ENCODE peak calls at places on chromosomes 5 and 9, in six cellular contexts. R is aorta, F is fibroblast of lung, J is Panc1, S is left ventricle myocardium inferior, A is GM06990. O is an unnamed sample.
A peak's percentile ranks its signal among the peaks of the same experiment; 100 is the strongest.

GRCh38 chr9:128120741-128121465 is 6.6 kb downstream of the PTGES2 start:
- DNase-seq in S (no peak), A (no peak), R (peak; percentile 41), F (no peak), J (no peak), O (peak; percentile 7)

GRCh38 chr9:111316796-111317195 is 13.2 kb downstream of the OR2K2 start:
- DNase-seq in R (no peak), S (no peak), J (no peak), F (no peak), A (no peak), O (no peak)

GRCh38 chr9:86614871-86615849 is 260.9 kb upstream of the TUT7 start:
- DNase-seq in A (no peak), J (no peak), R (no peak), F (peak; percentile 20), S (no peak), O (peak; percentile 15)

GRCh38 chr9:85202596-85202995 is 533.1 kb downstream of the NTRK2 start:
- DNase-seq in R (no peak), S (no peak), J (no peak), A (no peak), F (peak; percentile 92), O (no peak)

GRCh38 chr9:115204827-115205506 is 87.0 kb upstream of the TNC start:
- DNase-seq in J (no peak), S (no peak), R (no peak), F (peak; percentile 97), A (no peak), O (no peak)

GRCh38 chr9:109519366-109519765 is 21.3 kb upstream of the PTPN3 start:
- DNase-seq in R (no peak), J (no peak), S (no peak), A (no peak), F (no peak), O (no peak)

GRCh38 chr9:133715295-133715865 is 22.8 kb downstream of the SARDH start:
- DNase-seq in A (no peak), R (peak; percentile 53), S (peak; percentile 66), J (no peak), F (peak; percentile 57), O (peak; percentile 72)

GRCh38 chr5:143870871-143871632 is 59.1 kb downstream of the HMHB1 start:
- DNase-seq in J (no peak), R (no peak), S (no peak), F (peak; percentile 69), A (no peak), O (no peak)

GRCh38 chr5:33312631-33313030 is 128.1 kb upstream of the TARS1 start:
- DNase-seq in A (no peak), F (peak; percentile 30), R (no peak), S (no peak), J (no peak), O (no peak)

GRCh38 chr5:113356487-113356886 is 78.3 kb downstream of the TSSK1B start:
- DNase-seq in F (no peak), A (no peak), R (no peak), S (no peak), J (no peak), O (no peak)

GRCh38 chr9:117715411-117715989 is 11.3 kb downstream of the TLR4 start:
- DNase-seq in F (no peak), R (no peak), J (no peak), A (no peak), S (no peak), O (no peak)

GRCh38 chr5:129377504-129377903 is 82.6 kb upstream of the ADAMTS19 start:
- DNase-seq in R (no peak), F (no peak), A (no peak), J (no peak), S (no peak), O (no peak)

GRCh38 chr5:129096382-129096991 is 1.9 kb downstream of the ISOC1 start:
- DNase-seq in F (no peak), J (no peak), R (no peak), S (no peak), A (no peak), O (no peak)

GRCh38 chr5:68381060-68381459 is 165.5 kb downstream of the PIK3R1 start:
- DNase-seq in F (no peak), S (no peak), R (no peak), J (no peak), A (no peak), O (no peak)

GRCh38 chr5:162227075-162227474 is 159.5 kb downstream of the GABRG2 start:
- DNase-seq in S (no peak), R (no peak), F (no peak), J (no peak), A (no peak), O (no peak)

GRCh38 chr5:82597437-82597836 is 319.3 kb upstream of the RPS23 start:
- DNase-seq in S (no peak), R (no peak), J (peak; percentile 7), A (no peak), F (no peak), O (no peak)

GRCh38 chr5:169299651-169300467 is 1.1 kb downstream of the SLIT3 start:
- DNase-seq in F (peak; percentile 37), S (no peak), J (no peak), A (no peak), R (peak; percentile 46), O (no peak)

GRCh38 chr5:169302046-169302445 is 1.1 kb upstream of the SLIT3 start:
- DNase-seq in R (no peak), F (no peak), S (no peak), J (no peak), A (no peak), O (no peak)

GRCh38 chr5:169302491-169303118 is 1.7 kb upstream of the SLIT3 start:
- DNase-seq in A (no peak), J (peak; percentile 69), F (peak; percentile 70), R (peak; percentile 83), S (peak; percentile 61), O (peak; percentile 61)

GRCh38 chr5:169300468-169301385 is at the start of gene SLIT3:
- DNase-seq in R (peak; percentile 90), J (no peak), F (peak; percentile 88), S (peak; percentile 74), A (no peak), O (peak; percentile 72)

GRCh38 chr5:169301386-169301930 is 519 bp upstream of the SLIT3 start:
- DNase-seq in R (peak; percentile 49), S (no peak), F (peak; percentile 23), A (no peak), J (no peak), O (no peak)
- H3K4me3 ChIP-seq in R (no peak overlapping the region), S (peak overlapping the region; percentile 68), F (peak overlapping the region; percentile 41), A (no peak overlapping the region), J (peak overlapping the region; percentile 61), O (peak overlapping the region; percentile 44)

GRCh38 chr5:174793684-174794328 is 69.4 kb downstream of the MSX2 start:
- DNase-seq in S (peak; percentile 47), R (peak; percentile 56), J (peak; percentile 17), A (peak; percentile 67), F (peak; percentile 47), O (peak; percentile 34)

GRCh38 chr5:174790906-174791305 is 66.5 kb downstream of the MSX2 start:
- DNase-seq in A (no peak), F (no peak), S (no peak), J (no peak), R (no peak), O (no peak)

GRCh38 chr5:174794941-174795672 is 70.7 kb downstream of the MSX2 start:
- DNase-seq in S (no peak), F (peak; percentile 76), R (no peak), A (no peak), J (no peak), O (no peak)

GRCh38 chr5:174789596-174789995 is 65.2 kb downstream of the MSX2 start:
- DNase-seq in R (no peak), A (no peak), F (no peak), S (no peak), J (no peak), O (no peak)

GRCh38 chr5:174793076-174793475 is 68.7 kb downstream of the MSX2 start:
- DNase-seq in R (no peak), A (no peak), S (no peak), F (no peak), J (no peak), O (no peak)
- H3K27me3 ChIP-seq in R (no peaks in the 10 kb centered on the region), A (no peaks in the 10 kb centered on the region), S (peaks cover 80% of the 10 kb centered on the region), F (no peaks in the 10 kb centered on the region), J (peaks cover 2% of the 10 kb centered on the region), O (no peaks in the 10 kb centered on the region)

GRCh38 chr9:96762562-96762961 is 15.3 kb downstream of the ZNF510 start:
- DNase-seq in R (no peak), J (no peak), S (no peak), A (no peak), F (no peak), O (no peak)

GRCh38 chr9:96758845-96759673 is 18.8 kb downstream of the ZNF510 start:
- DNase-seq in S (no peak), R (no peak), A (no peak), F (peak; percentile 19), J (no peak), O (no peak)
- H3K36me3 ChIP-seq in S (peaks cover 96% of the 10 kb centered on the region), R (peaks cover 24% of the 10 kb centered on the region), A (peaks cover 3% of the 10 kb centered on the region), F (peaks cover 5% of the 10 kb centered on the region), J (peaks cover 21% of the 10 kb centered on the region), O (peaks cover 65% of the 10 kb centered on the region)

GRCh38 chr9:131528886-131529505 is 2.1 kb downstream of the UCK1 start:
- DNase-seq in F (no peak), J (no peak), R (no peak), S (no peak), A (no peak), O (no peak)

GRCh38 chr9:131529597-131530545 is 1.2 kb downstream of the UCK1 start:
- DNase-seq in F (no peak), R (no peak), J (no peak), S (no peak), A (no peak), O (no peak)

GRCh38 chr9:131530546-131530929 is 525 bp downstream of the UCK1 start:
- DNase-seq in S (peak; percentile 32), J (no peak), F (peak; percentile 18), R (peak; percentile 67), A (no peak), O (no peak)

GRCh38 chr9:131528186-131528585 is 2.9 kb downstream of the UCK1 start:
- DNase-seq in S (no peak), A (no peak), J (no peak), F (no peak), R (no peak), O (no peak)

DNA sequence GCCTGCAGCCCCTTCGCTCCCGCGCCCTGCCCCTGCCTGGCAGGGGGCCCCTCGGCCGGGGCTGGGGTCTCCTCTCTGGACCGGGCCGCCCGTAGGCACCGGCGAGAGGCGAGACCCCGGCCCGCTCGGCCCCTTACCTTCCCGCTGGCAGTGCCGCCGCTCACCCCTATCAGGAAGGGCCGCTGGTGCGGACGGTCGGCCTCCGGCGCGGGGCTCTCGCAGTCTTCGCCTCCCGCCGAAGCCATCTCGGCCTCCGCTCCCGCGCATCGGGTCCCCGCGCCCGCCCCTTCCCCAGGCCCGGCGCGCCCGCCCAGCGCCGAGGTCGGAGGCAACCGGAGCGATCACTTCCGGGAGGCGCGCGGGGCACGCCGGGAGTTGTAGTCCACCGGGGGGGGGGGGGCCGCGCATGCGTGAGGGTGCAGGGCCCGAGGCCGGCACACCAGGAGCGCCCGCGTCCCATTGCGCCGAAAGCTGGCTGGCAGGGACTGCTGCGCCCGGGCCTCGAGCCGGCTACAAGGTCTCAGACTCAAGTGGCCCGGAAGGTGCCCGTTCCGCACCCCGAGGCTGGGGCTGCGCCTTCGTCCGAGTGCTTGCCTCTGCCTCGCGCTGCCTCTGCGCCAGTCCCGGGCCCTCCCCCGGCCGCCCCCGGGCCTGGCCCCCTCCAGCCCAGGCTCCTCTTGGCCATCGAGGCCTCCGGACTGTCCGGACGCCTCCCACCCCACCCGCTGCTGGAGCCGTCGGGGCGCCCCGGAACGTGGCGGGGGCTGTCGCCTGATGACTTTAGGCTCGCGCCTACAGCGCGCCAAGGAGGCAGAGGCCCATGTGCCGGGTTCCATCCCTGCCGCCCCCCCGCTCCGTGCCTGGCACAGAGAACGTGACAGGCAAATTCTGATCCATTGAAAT is at the start of gene UCK1:
- DNase-seq in J (no peak), R (peak; percentile 88), A (peak; percentile 86), F (peak; percentile 73), S (peak; percentile 81), O (peak; percentile 79)
- H3K4me3 ChIP-seq in J (peak within 1 kb of the TSS; percentile 68), R (peak within 1 kb of the TSS; percentile 98), A (peak within 1 kb of the TSS; percentile 90), F (peak within 1 kb of the TSS; percentile 66), S (peak within 1 kb of the TSS; percentile 99), O (peak within 1 kb of the TSS; percentile 96)